ENCODE peak calls at places on chromosome 11, in seven cellular contexts. One of them, this sample, is unnamed.

GRCh38 chr11:96664108-96664507 is 274.3 kb downstream of the JRKL start:
- DNase-seq in AG10803: no peak
- DNase-seq in AG09309: no peak
- DNase-seq in mesothelial cell of epicardium: no peak
- DNase-seq in tibial nerve: no peak
- DNase-seq in GM18507: no peak
- DNase-seq in transverse colon: no peak
- DNase-seq in this sample: no peak

GRCh38 chr11:44832452-44832851 is 105.7 kb downstream of the TSPAN18 start:
- DNase-seq in AG10803: no peak
- DNase-seq in AG09309: no peak
- DNase-seq in mesothelial cell of epicardium: no peak
- DNase-seq in tibial nerve: no peak
- DNase-seq in GM18507: no peak
- DNase-seq in transverse colon: no peak
- DNase-seq in this sample: no peak

GRCh38 chr11:126573325-126574076 is 218.0 kb downstream of the ST3GAL4 start:
- DNase-seq in AG10803: no peak
- DNase-seq in AG09309: no peak
- DNase-seq in mesothelial cell of epicardium: no peak
- DNase-seq in tibial nerve: no peak
- DNase-seq in GM18507: no peak
- DNase-seq in transverse colon: no peak
- DNase-seq in this sample: no peak

GRCh38 chr11:27485930-27486773 is 13.6 kb upstream of the LGR4 start:
- DNase-seq in AG10803: peak; percentile 58
- DNase-seq in AG09309: no peak
- DNase-seq in mesothelial cell of epicardium: no peak
- DNase-seq in tibial nerve: peak; percentile 83
- DNase-seq in GM18507: no peak
- DNase-seq in transverse colon: no peak
- DNase-seq in this sample: no peak

GRCh38 chr11:17898071-17898470 is 114.8 kb downstream of the SERGEF start:
- DNase-seq in AG10803: no peak
- DNase-seq in AG09309: no peak
- DNase-seq in mesothelial cell of epicardium: no peak
- DNase-seq in tibial nerve: no peak
- DNase-seq in GM18507: no peak
- DNase-seq in transverse colon: no peak
- DNase-seq in this sample: no peak

GRCh38 chr11:31500560-31500959 is 8.9 kb downstream of the IMMP1L start:
- DNase-seq in AG10803: no peak
- DNase-seq in AG09309: no peak
- DNase-seq in mesothelial cell of epicardium: no peak
- DNase-seq in tibial nerve: no peak
- DNase-seq in GM18507: no peak
- DNase-seq in transverse colon: no peak
- DNase-seq in this sample: no peak

GRCh38 chr11:62645660-62645933 is 816 bp downstream of the GANAB start:
- DNase-seq in AG10803: no peak
- DNase-seq in AG09309: no peak
- DNase-seq in mesothelial cell of epicardium: no peak
- DNase-seq in tibial nerve: no peak
- DNase-seq in GM18507: no peak
- DNase-seq in transverse colon: no peak
- DNase-seq in this sample: no peak

GRCh38 chr11:92349478-92350156 is 125.0 kb downstream of the FAT3 start:
- DNase-seq in AG10803: no peak
- DNase-seq in AG09309: no peak
- DNase-seq in mesothelial cell of epicardium: no peak
- DNase-seq in tibial nerve: no peak
- DNase-seq in GM18507: no peak
- DNase-seq in transverse colon: no peak
- DNase-seq in this sample: no peak

GRCh38 chr11:67299471-67300191 is 3.7 kb upstream of the SSH3 start:
- DNase-seq in AG10803: no peak
- DNase-seq in AG09309: no peak
- DNase-seq in mesothelial cell of epicardium: no peak
- DNase-seq in tibial nerve: no peak
- DNase-seq in GM18507: no peak
- DNase-seq in transverse colon: no peak
- DNase-seq in this sample: no peak

GRCh38 chr11:28343304-28344233 is 235.4 kb downstream of the METTL15 start:
- DNase-seq in AG10803: peak; percentile 81
- DNase-seq in AG09309: peak; percentile 48
- DNase-seq in mesothelial cell of epicardium: no peak
- DNase-seq in tibial nerve: no peak
- DNase-seq in GM18507: no peak
- DNase-seq in transverse colon: no peak
- DNase-seq in this sample: no peak

GRCh38 chr11:29022676-29023075 is 914.5 kb downstream of the METTL15 start:
- DNase-seq in AG10803: peak; percentile 35
- DNase-seq in AG09309: no peak
- DNase-seq in mesothelial cell of epicardium: no peak
- DNase-seq in tibial nerve: no peak
- DNase-seq in GM18507: no peak
- DNase-seq in transverse colon: no peak
- DNase-seq in this sample: no peak

GRCh38 chr11:36509265-36509664 is 807 bp downstream of the TRAF6 start:
- DNase-seq in AG10803: peak; percentile 11
- DNase-seq in AG09309: no peak
- DNase-seq in mesothelial cell of epicardium: no peak
- DNase-seq in tibial nerve: no peak
- DNase-seq in GM18507: no peak
- DNase-seq in transverse colon: no peak
- DNase-seq in this sample: no peak

GRCh38 chr11:130462931-130463330 is 14.5 kb downstream of the ADAMTS15 start:
- DNase-seq in AG10803: no peak
- DNase-seq in AG09309: no peak
- DNase-seq in mesothelial cell of epicardium: no peak
- DNase-seq in tibial nerve: no peak
- DNase-seq in GM18507: no peak
- DNase-seq in transverse colon: no peak
- DNase-seq in this sample: no peak

GRCh38 chr11:22458141-22458540 is 120.0 kb downstream of the SLC17A6 start:
- DNase-seq in AG10803: no peak
- DNase-seq in AG09309: no peak
- DNase-seq in mesothelial cell of epicardium: no peak
- DNase-seq in tibial nerve: no peak
- DNase-seq in GM18507: no peak
- DNase-seq in transverse colon: no peak
- DNase-seq in this sample: no peak

GRCh38 chr11:105244157-105244820 is 104.7 kb upstream of the CARD18 start:
- DNase-seq in AG10803: peak; percentile 94
- DNase-seq in AG09309: peak; percentile 88
- DNase-seq in mesothelial cell of epicardium: no peak
- DNase-seq in tibial nerve: no peak
- DNase-seq in GM18507: no peak
- DNase-seq in transverse colon: no peak
- DNase-seq in this sample: peak; percentile 17

GRCh38 chr11:103875855-103876510 is 160.5 kb upstream of the DDI1 start:
- DNase-seq in AG10803: no peak
- DNase-seq in AG09309: no peak
- DNase-seq in mesothelial cell of epicardium: no peak
- DNase-seq in tibial nerve: no peak
- DNase-seq in GM18507: no peak
- DNase-seq in transverse colon: no peak
- DNase-seq in this sample: no peak

GRCh38 chr11:102590646-102591045 is 34.5 kb downstream of the MMP20 start:
- DNase-seq in AG10803: no peak
- DNase-seq in AG09309: no peak
- DNase-seq in mesothelial cell of epicardium: no peak
- DNase-seq in tibial nerve: no peak
- DNase-seq in GM18507: no peak
- DNase-seq in transverse colon: no peak
- DNase-seq in this sample: no peak

GRCh38 chr11:64893194-64894069 is 15.0 kb upstream of the EHD1 start:
- DNase-seq in AG10803: no peak
- DNase-seq in AG09309: no peak
- DNase-seq in mesothelial cell of epicardium: no peak
- DNase-seq in tibial nerve: no peak
- DNase-seq in GM18507: no peak
- DNase-seq in transverse colon: peak; percentile 94
- DNase-seq in this sample: no peak

GRCh38 chr11:64385953-64386704 is 27.2 kb downstream of the RPS6KA4 start:
- DNase-seq in AG10803: peak; percentile 52
- DNase-seq in AG09309: no peak
- DNase-seq in mesothelial cell of epicardium: no peak
- DNase-seq in tibial nerve: no peak
- DNase-seq in GM18507: no peak
- DNase-seq in transverse colon: no peak
- DNase-seq in this sample: no peak

GRCh38 chr11:77968337-77968736 is 26.1 kb downstream of the INTS4 start:
- DNase-seq in AG10803: no peak
- DNase-seq in AG09309: no peak
- DNase-seq in mesothelial cell of epicardium: no peak
- DNase-seq in tibial nerve: no peak
- DNase-seq in GM18507: no peak
- DNase-seq in transverse colon: no peak
- DNase-seq in this sample: no peak

GRCh38 chr11:34234086-34234740 is 123.6 kb downstream of the ABTB2 start:
- DNase-seq in AG10803: peak; percentile 39
- DNase-seq in AG09309: no peak
- DNase-seq in mesothelial cell of epicardium: no peak
- DNase-seq in tibial nerve: no peak
- DNase-seq in GM18507: no peak
- DNase-seq in transverse colon: peak; percentile 79
- DNase-seq in this sample: no peak

GRCh38 chr11:112620621-112621394 is 340.4 kb upstream of the NCAM1 start:
- DNase-seq in AG10803: no peak
- DNase-seq in AG09309: no peak
- DNase-seq in mesothelial cell of epicardium: no peak
- DNase-seq in tibial nerve: no peak
- DNase-seq in GM18507: no peak
- DNase-seq in transverse colon: no peak
- DNase-seq in this sample: no peak

GRCh38 chr11:96486890-96487633 is 97.2 kb downstream of the JRKL start:
- DNase-seq in AG10803: no peak
- DNase-seq in AG09309: no peak
- DNase-seq in mesothelial cell of epicardium: no peak
- DNase-seq in tibial nerve: no peak
- DNase-seq in GM18507: no peak
- DNase-seq in transverse colon: peak; percentile 59
- DNase-seq in this sample: no peak